ENCODE peak calls at places on chromosomes 2 and 18, in six cellular contexts. D is neuronal stem cell, F is H9, E is H1, V is mesendoderm, W is mesenchymal stem cell. G is an unnamed sample.
A peak's percentile ranks its signal among the peaks of the same experiment; 100 is the strongest.

GRCh38 chr2:186641807-186642321 is 52.0 kb upstream of the FAM171B start:
- DNase-seq in D (peak; percentile 17), F (no peak), E (no peak), V (peak; percentile 76), W (peak; percentile 76), G (peak; percentile 78)

GRCh38 chr18:44580159-44580558 is 100.5 kb upstream of the SETBP1 start:
- DNase-seq in D (no peak), F (no peak), E (no peak), V (no peak), W (no peak), G (no peak)

GRCh38 chr2:143575340-143575739 is 446.1 kb downstream of the ARHGAP15 start:
- DNase-seq in D (no peak), F (no peak), E (no peak), V (peak; percentile 44), W (no peak), G (peak; percentile 14)

GRCh38 chr18:32480581-32480980 is 9.9 kb upstream of the GAREM1 start:
- DNase-seq in D (no peak), F (no peak), E (no peak), V (no peak), W (peak; percentile 64), G (peak; percentile 13)

GRCh38 chr2:144480257-144480656 is 39.7 kb downstream of the ZEB2 start:
- DNase-seq in D (no peak), F (no peak), E (no peak), V (peak; percentile 68), W (peak; percentile 43), G (peak; percentile 58)

GRCh38 chr18:48825101-48825745 is 125.5 kb downstream of the SMAD7 start:
- DNase-seq in D (no peak), F (peak; percentile 14), E (peak; percentile 29), V (no peak), W (no peak), G (peak; percentile 54)

GRCh38 chr2:144217853-144218633 is 301.9 kb downstream of the ZEB2 start:
- DNase-seq in D (no peak), F (no peak), E (no peak), V (no peak), W (no peak), G (peak; percentile 35)

GRCh38 chr2:20447437-20448245 is 767 bp downstream of the RHOB start:
- DNase-seq in D (peak; percentile 44), F (peak; percentile 45), E (peak; percentile 71), V (peak; percentile 61), W (peak; percentile 54), G (peak; percentile 41)

GRCh38 chr2:45867349-45867748 is 215.9 kb downstream of the PRKCE start:
- DNase-seq in D (no peak), F (no peak), E (no peak), V (no peak), W (no peak), G (no peak)

GRCh38 chr2:112646102-112646719 is 472 bp downstream of the SLC20A1 start:
- DNase-seq in D (no peak), F (no peak), E (no peak), V (no peak), W (no peak), G (no peak)

GRCh38 chr18:13397504-13398163 is 179.1 kb downstream of the LDLRAD4 start:
- DNase-seq in D (no peak), F (no peak), E (no peak), V (no peak), W (no peak), G (no peak)

GRCh38 chr2:8197825-8198224 is 484.0 kb upstream of the ID2 start:
- DNase-seq in D (no peak), F (no peak), E (no peak), V (no peak), W (no peak), G (no peak)

GRCh38 chr2:232435375-232435648 is 20.6 kb upstream of the ALPI start:
- DNase-seq in D (no peak), F (no peak), E (no peak), V (no peak), W (no peak), G (no peak)

DNA sequence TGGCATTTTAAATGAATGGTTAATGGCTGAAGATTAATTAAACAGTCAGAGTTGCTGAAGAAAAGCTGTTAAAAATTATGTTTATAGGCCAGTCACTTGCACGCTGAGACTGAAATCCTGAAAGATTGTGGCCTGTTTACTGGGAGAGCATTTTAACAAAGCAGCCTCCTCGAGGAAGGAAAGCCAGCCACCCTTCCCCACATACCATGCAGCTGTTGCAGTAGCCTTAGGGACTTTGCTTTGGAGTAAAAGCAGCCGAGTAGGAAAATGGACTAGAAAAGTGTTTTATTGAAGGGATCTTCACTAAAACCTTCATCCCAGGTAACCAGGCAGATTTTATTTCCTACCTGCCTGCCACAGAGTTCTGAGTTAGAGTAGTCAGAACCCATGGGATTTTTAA is 218.7 kb upstream of the NRP2 start:
- DNase-seq in D (no peak), F (no peak), E (no peak), V (peak; percentile 44), W (no peak), G (no peak)
- H2BK15ac ChIP-seq in D (no peak overlapping the region), F (no peak overlapping the region), E (no peak overlapping the region), V (no peak overlapping the region), W (no peak overlapping the region), G (no peak overlapping the region)

GRCh38 chr18:5144629-5145028 is 52.4 kb downstream of the AKAIN1 start:
- DNase-seq in D (no peak), F (no peak), E (no peak), V (no peak), W (no peak), G (no peak)

GRCh38 chr18:5142131-5142530 is 54.9 kb downstream of the AKAIN1 start:
- DNase-seq in D (no peak), F (no peak), E (no peak), V (no peak), W (no peak), G (no peak)

GRCh38 chr18:5146093-5146492 is 51.0 kb downstream of the AKAIN1 start:
- DNase-seq in D (no peak), F (no peak), E (no peak), V (no peak), W (no peak), G (no peak)

GRCh38 chr18:5145168-5145857 is 51.7 kb downstream of the AKAIN1 start:
- DNase-seq in D (no peak), F (no peak), E (no peak), V (no peak), W (no peak), G (no peak)

GRCh38 chr18:5142859-5143258 is 54.2 kb downstream of the AKAIN1 start:
- DNase-seq in D (no peak), F (no peak), E (no peak), V (no peak), W (no peak), G (no peak)
- H2BK15ac ChIP-seq in D (no peak overlapping the region), F (no peak overlapping the region), E (no peak overlapping the region), V (no peak overlapping the region), W (no peak overlapping the region), G (no peak overlapping the region)

GRCh38 chr2:71337776-71338175 is 6.2 kb downstream of the ZNF638 start:
- DNase-seq in D (no peak), F (no peak), E (no peak), V (no peak), W (no peak), G (no peak)
- H2BK15ac ChIP-seq in D (no peak overlapping the region), F (no peak overlapping the region), E (no peak overlapping the region), V (no peak overlapping the region), W (no peak overlapping the region), G (no peak overlapping the region)

GRCh38 chr2:179938026-179938425 is 69.1 kb downstream of the CWC22 start:
- DNase-seq in D (no peak), F (no peak), E (no peak), V (no peak), W (no peak), G (no peak)
- H2BK15ac ChIP-seq in D (no peak overlapping the region), F (no peak overlapping the region), E (no peak overlapping the region), V (no peak overlapping the region), W (no peak overlapping the region), G (no peak overlapping the region)

GRCh38 chr2:193240752-193241151 is 1046.0 kb upstream of the TMEFF2 start:
- DNase-seq in D (peak; percentile 8), F (no peak), E (no peak), V (peak; percentile 44), W (peak; percentile 7), G (no peak)
- H2BK15ac ChIP-seq in D (no peak overlapping the region), F (no peak overlapping the region), E (no peak overlapping the region), V (no peak overlapping the region), W (no peak overlapping the region), G (no peak overlapping the region)

DNA sequence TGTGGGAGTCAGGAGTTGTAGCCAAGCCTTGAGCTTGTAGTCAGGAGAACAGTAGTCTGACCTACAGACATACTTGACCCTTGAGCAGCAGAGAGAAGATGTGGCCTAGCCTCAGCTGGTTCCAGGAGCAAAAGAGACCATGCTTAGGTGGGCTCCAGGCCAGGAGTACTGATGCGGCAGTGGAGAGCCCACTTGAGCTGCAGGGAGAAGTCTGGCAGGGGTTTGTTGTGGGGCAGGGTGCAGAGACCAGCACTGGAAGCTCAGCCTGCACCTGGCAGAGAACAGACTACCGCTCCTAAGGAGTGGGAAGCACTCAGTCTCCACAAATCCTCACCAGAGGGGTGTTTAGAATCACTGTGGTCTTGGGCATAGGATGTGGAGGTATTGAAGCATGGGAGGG is 197.9 kb downstream of the TPGS2 start:
- DNase-seq in D (no peak), F (no peak), E (no peak), V (no peak), W (no peak), G (no peak)
- H2BK15ac ChIP-seq in D (no peak overlapping the region), F (no peak overlapping the region), E (no peak overlapping the region), V (no peak overlapping the region), W (no peak overlapping the region), G (no peak overlapping the region)

GRCh38 chr2:74597456-74597855 is 42.9 kb downstream of the DOK1 start:
- DNase-seq in D (no peak), F (no peak), E (no peak), V (no peak), W (no peak), G (no peak)

GRCh38 chr2:74599676-74600075 is 45.2 kb downstream of the DOK1 start:
- DNase-seq in D (no peak), F (no peak), E (no peak), V (no peak), W (no peak), G (no peak)

GRCh38 chr2:74593826-74594467 is 39.4 kb downstream of the DOK1 start:
- DNase-seq in D (no peak), F (no peak), E (no peak), V (no peak), W (no peak), G (no peak)

DNA sequence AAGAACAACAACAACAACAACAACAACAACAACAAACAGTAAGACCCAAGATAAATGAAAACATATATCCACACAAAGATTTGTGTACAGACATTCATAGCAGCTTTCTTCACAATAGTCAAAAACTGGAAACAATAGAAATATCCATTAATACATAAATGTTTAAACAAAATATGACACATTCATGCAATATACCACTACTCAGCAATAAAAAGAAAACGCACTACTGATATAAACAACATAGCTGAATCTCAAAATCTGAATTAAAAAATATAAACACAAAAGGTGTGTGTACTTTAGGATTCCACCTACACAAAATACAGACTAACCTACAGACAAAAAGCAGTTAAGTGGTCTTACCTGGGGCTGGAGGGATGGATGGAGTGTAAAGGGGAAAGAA is 42.1 kb downstream of the DOK1 start:
- DNase-seq in D (no peak), F (no peak), E (no peak), V (no peak), W (no peak), G (no peak)
- H2BK15ac ChIP-seq in D (no peak overlapping the region), F (no peak overlapping the region), E (no peak overlapping the region), V (no peak overlapping the region), W (no peak overlapping the region), G (no peak overlapping the region)

GRCh38 chr2:44285237-44285636 is 10.0 kb downstream of the SLC3A1 start:
- DNase-seq in D (no peak), F (no peak), E (no peak), V (no peak), W (no peak), G (no peak)
- H2BK15ac ChIP-seq in D (no peak overlapping the region), F (no peak overlapping the region), E (no peak overlapping the region), V (no peak overlapping the region), W (no peak overlapping the region), G (no peak overlapping the region)